ENCODE peak calls at places on chromosomes 6 and 20, in nine cellular contexts. One of them, this sample, is unnamed.

GRCh38 chr6:131122007-131122406 is 13.3 kb upstream of the AKAP7 start:
- DNase-seq in tibial nerve: no peak
- DNase-seq in right lobe of liver: no peak
- DNase-seq in ascending aorta: no peak
- DNase-seq in uterus: no peak
- DNase-seq in body of pancreas: no peak
- DNase-seq in A549: no peak
- DNase-seq in AG04450: no peak
- DNase-seq in psoas muscle: no peak
- DNase-seq in this sample: no peak

GRCh38 chr6:157621401-157621800 is 201.6 kb upstream of the SNX9 start:
- DNase-seq in A549: no peak
- DNase-seq in uterus: no peak
- DNase-seq in AG04450: no peak
- DNase-seq in ascending aorta: no peak
- DNase-seq in body of pancreas: no peak
- DNase-seq in right lobe of liver: no peak
- DNase-seq in tibial nerve: no peak
- DNase-seq in psoas muscle: no peak
- DNase-seq in this sample: no peak

GRCh38 chr6:36735110-36735971 is 37.7 kb downstream of the RAB44 start:
- DNase-seq in uterus: peak; percentile 87
- DNase-seq in right lobe of liver: peak; percentile 87
- DNase-seq in tibial nerve: peak; percentile 73
- DNase-seq in psoas muscle: peak; percentile 90
- DNase-seq in AG04450: peak; percentile 63
- DNase-seq in body of pancreas: peak; percentile 68
- DNase-seq in ascending aorta: peak; percentile 93
- DNase-seq in A549: no peak
- DNase-seq in this sample: peak; percentile 48

GRCh38 chr20:6700563-6701328 is 66.7 kb upstream of the BMP2 start:
- DNase-seq in psoas muscle: peak; percentile 64
- DNase-seq in right lobe of liver: peak; percentile 51
- DNase-seq in uterus: peak; percentile 15
- DNase-seq in ascending aorta: peak; percentile 77
- DNase-seq in AG04450: no peak
- DNase-seq in tibial nerve: no peak
- DNase-seq in body of pancreas: no peak
- DNase-seq in A549: no peak
- DNase-seq in this sample: no peak

GRCh38 chr20:4601630-4602296 is 119.9 kb upstream of the PRND start:
- DNase-seq in ascending aorta: peak; percentile 63
- DNase-seq in A549: no peak
- DNase-seq in body of pancreas: peak; percentile 47
- DNase-seq in psoas muscle: no peak
- DNase-seq in uterus: peak; percentile 52
- DNase-seq in tibial nerve: no peak
- DNase-seq in AG04450: no peak
- DNase-seq in right lobe of liver: peak; percentile 59
- DNase-seq in this sample: peak; percentile 84

GRCh38 chr6:141258516-141258915 is 874.2 kb upstream of the GJE1 start:
- DNase-seq in right lobe of liver: no peak
- DNase-seq in AG04450: no peak
- DNase-seq in ascending aorta: no peak
- DNase-seq in psoas muscle: no peak
- DNase-seq in uterus: no peak
- DNase-seq in A549: no peak
- DNase-seq in body of pancreas: no peak
- DNase-seq in tibial nerve: no peak
- DNase-seq in this sample: no peak

GRCh38 chr6:105484238-105485161 is 81.6 kb upstream of the PREP start:
- DNase-seq in body of pancreas: no peak
- DNase-seq in AG04450: no peak
- DNase-seq in right lobe of liver: no peak
- DNase-seq in uterus: no peak
- DNase-seq in tibial nerve: no peak
- DNase-seq in A549: peak; percentile 6
- DNase-seq in ascending aorta: no peak
- DNase-seq in psoas muscle: no peak
- DNase-seq in this sample: no peak

GRCh38 chr20:34058831-34059230 is 53.2 kb downstream of the EIF2S2 start:
- DNase-seq in ascending aorta: no peak
- DNase-seq in body of pancreas: no peak
- DNase-seq in AG04450: no peak
- DNase-seq in uterus: no peak
- DNase-seq in tibial nerve: no peak
- DNase-seq in psoas muscle: no peak
- DNase-seq in right lobe of liver: no peak
- DNase-seq in A549: no peak
- DNase-seq in this sample: no peak

GRCh38 chr6:28211840-28212509 is 13.1 kb upstream of the ZSCAN9 start:
- DNase-seq in AG04450: no peak
- DNase-seq in right lobe of liver: no peak
- DNase-seq in tibial nerve: no peak
- DNase-seq in psoas muscle: no peak
- DNase-seq in uterus: no peak
- DNase-seq in ascending aorta: no peak
- DNase-seq in A549: no peak
- DNase-seq in body of pancreas: no peak
- DNase-seq in this sample: no peak

GRCh38 chr6:3789896-3790558 is 38.5 kb upstream of the PXDC1 start:
- DNase-seq in body of pancreas: no peak
- DNase-seq in A549: no peak
- DNase-seq in right lobe of liver: no peak
- DNase-seq in psoas muscle: no peak
- DNase-seq in uterus: no peak
- DNase-seq in AG04450: no peak
- DNase-seq in tibial nerve: no peak
- DNase-seq in ascending aorta: no peak
- DNase-seq in this sample: no peak

GRCh38 chr6:106858653-106859092 is 115.9 kb downstream of the CD24 start:
- DNase-seq in A549: no peak
- DNase-seq in AG04450: peak; percentile 3
- DNase-seq in ascending aorta: no peak
- DNase-seq in tibial nerve: no peak
- DNase-seq in uterus: peak; percentile 63
- DNase-seq in right lobe of liver: no peak
- DNase-seq in body of pancreas: no peak
- DNase-seq in psoas muscle: no peak
- DNase-seq in this sample: no peak

GRCh38 chr20:49464556-49464955 is 17.9 kb downstream of the KCNB1 start:
- DNase-seq in A549: no peak
- DNase-seq in ascending aorta: no peak
- DNase-seq in tibial nerve: no peak
- DNase-seq in uterus: no peak
- DNase-seq in right lobe of liver: no peak
- DNase-seq in body of pancreas: no peak
- DNase-seq in AG04450: no peak
- DNase-seq in psoas muscle: no peak
- DNase-seq in this sample: no peak

GRCh38 chr6:132936641-132937040 is 122.3 kb downstream of the RPS12 start:
- DNase-seq in tibial nerve: no peak
- DNase-seq in A549: no peak
- DNase-seq in ascending aorta: no peak
- DNase-seq in AG04450: no peak
- DNase-seq in body of pancreas: no peak
- DNase-seq in uterus: no peak
- DNase-seq in right lobe of liver: no peak
- DNase-seq in psoas muscle: no peak
- DNase-seq in this sample: no peak

GRCh38 chr6:11092654-11093053 is 980 bp upstream of the SMIM13 start:
- DNase-seq in AG04450: no peak
- DNase-seq in right lobe of liver: no peak
- DNase-seq in A549: no peak
- DNase-seq in ascending aorta: no peak
- DNase-seq in uterus: no peak
- DNase-seq in body of pancreas: no peak
- DNase-seq in psoas muscle: no peak
- DNase-seq in tibial nerve: no peak
- DNase-seq in this sample: no peak

GRCh38 chr6:2733324-2733723 is 17.4 kb downstream of the MYLK4 start:
- DNase-seq in body of pancreas: no peak
- DNase-seq in A549: no peak
- DNase-seq in AG04450: no peak
- DNase-seq in right lobe of liver: peak; percentile 56
- DNase-seq in ascending aorta: peak; percentile 84
- DNase-seq in psoas muscle: peak; percentile 80
- DNase-seq in tibial nerve: no peak
- DNase-seq in uterus: no peak
- DNase-seq in this sample: peak; percentile 68

GRCh38 chr6:3325210-3325609 is 66.5 kb downstream of the PSMG4 start:
- DNase-seq in ascending aorta: no peak
- DNase-seq in psoas muscle: no peak
- DNase-seq in body of pancreas: no peak
- DNase-seq in AG04450: no peak
- DNase-seq in A549: no peak
- DNase-seq in uterus: peak; percentile 45
- DNase-seq in right lobe of liver: no peak
- DNase-seq in tibial nerve: no peak
- DNase-seq in this sample: no peak

GRCh38 chr20:64065062-64065972 is 2.3 kb downstream of the TCEA2 start:
- DNase-seq in A549: no peak
- DNase-seq in ascending aorta: no peak
- DNase-seq in body of pancreas: no peak
- DNase-seq in tibial nerve: no peak
- DNase-seq in AG04450: no peak
- DNase-seq in right lobe of liver: no peak
- DNase-seq in psoas muscle: no peak
- DNase-seq in uterus: no peak
- DNase-seq in this sample: no peak

GRCh38 chr6:170113141-170113540 is 177.7 kb downstream of the DLL1 start:
- DNase-seq in AG04450: no peak
- DNase-seq in psoas muscle: no peak
- DNase-seq in body of pancreas: no peak
- DNase-seq in uterus: peak; percentile 2
- DNase-seq in right lobe of liver: no peak
- DNase-seq in A549: no peak
- DNase-seq in ascending aorta: peak; percentile 35
- DNase-seq in tibial nerve: no peak
- DNase-seq in this sample: no peak

GRCh38 chr20:38190936-38191371 is 25.9 kb upstream of the TGM2 start:
- DNase-seq in psoas muscle: no peak
- DNase-seq in uterus: peak; percentile 34
- DNase-seq in right lobe of liver: no peak
- DNase-seq in AG04450: no peak
- DNase-seq in tibial nerve: no peak
- DNase-seq in ascending aorta: peak; percentile 82
- DNase-seq in body of pancreas: no peak
- DNase-seq in A549: no peak
- DNase-seq in this sample: no peak

DNA sequence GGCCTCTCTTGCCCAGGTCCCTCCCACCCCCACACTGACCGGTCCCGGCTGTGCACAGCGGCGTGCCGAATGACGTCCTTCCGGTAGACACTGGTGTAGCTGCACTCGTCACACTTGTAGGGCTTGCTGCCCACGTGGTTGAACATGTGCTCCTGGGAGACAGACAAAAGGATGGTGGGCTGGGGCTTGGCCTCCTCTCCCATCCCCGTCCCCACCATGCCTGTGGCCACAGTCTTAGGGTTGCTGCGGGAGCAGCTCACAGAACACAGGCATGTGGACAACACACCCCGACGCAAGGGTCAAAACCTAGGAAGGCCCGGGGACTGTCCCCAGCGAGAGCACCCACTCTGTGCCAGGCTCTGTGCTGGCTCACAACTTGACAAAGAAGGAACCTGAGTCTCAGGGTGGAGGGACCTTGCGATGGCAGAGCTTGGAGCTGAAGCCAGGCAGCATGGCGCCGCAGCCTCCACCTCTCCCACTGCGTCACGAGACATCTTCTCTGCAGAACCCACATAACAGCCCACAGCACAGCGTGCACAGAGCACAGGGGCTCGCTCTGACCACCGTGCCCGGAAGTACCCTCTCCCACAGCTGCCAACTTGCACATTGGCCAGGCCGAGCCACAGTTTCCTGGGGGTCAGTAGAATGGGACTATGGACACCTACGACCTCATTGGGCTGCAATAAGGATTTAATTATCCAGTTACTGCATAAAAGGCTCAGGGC is 9.8 kb downstream of the ZNF335 start:
- DNase-seq in ascending aorta: peak; percentile 47
- DNase-seq in psoas muscle: peak; percentile 41
- DNase-seq in tibial nerve: no peak
- DNase-seq in AG04450: no peak
- DNase-seq in A549: no peak
- DNase-seq in body of pancreas: peak; percentile 9
- DNase-seq in uterus: no peak
- DNase-seq in right lobe of liver: no peak
- DNase-seq in this sample: no peak
- TF ChIP-seq CTCF in ascending aorta: no peak
- TF ChIP-seq CTCF in psoas muscle: no peak
- TF ChIP-seq CTCF in tibial nerve: no peak
- TF ChIP-seq CTCF in AG04450: no peak
- TF ChIP-seq CTCF in A549: no peak
- TF ChIP-seq CTCF in body of pancreas: no peak
- TF ChIP-seq CTCF in uterus: no peak
- TF ChIP-seq CTCF in right lobe of liver: no peak
- TF ChIP-seq CTCF in this sample: no peak

GRCh38 chr20:25197870-25198190 is 2.3 kb downstream of the ENTPD6 start:
- DNase-seq in right lobe of liver: no peak
- DNase-seq in A549: no peak
- DNase-seq in ascending aorta: no peak
- DNase-seq in tibial nerve: no peak
- DNase-seq in body of pancreas: no peak
- DNase-seq in AG04450: no peak
- DNase-seq in psoas muscle: no peak
- DNase-seq in uterus: no peak
- DNase-seq in this sample: no peak
- H3K27ac ChIP-seq in right lobe of liver: no peak overlapping the region
- H3K27ac ChIP-seq in A549: no peak overlapping the region
- H3K27ac ChIP-seq in ascending aorta: no peak overlapping the region
- H3K27ac ChIP-seq in tibial nerve: no peak overlapping the region
- H3K27ac ChIP-seq in body of pancreas: no peak overlapping the region
- H3K27ac ChIP-seq in AG04450: no peak overlapping the region
- H3K27ac ChIP-seq in psoas muscle: no peak overlapping the region
- H3K27ac ChIP-seq in uterus: no peak overlapping the region
- H3K27ac ChIP-seq in this sample: no peak overlapping the region

DNA sequence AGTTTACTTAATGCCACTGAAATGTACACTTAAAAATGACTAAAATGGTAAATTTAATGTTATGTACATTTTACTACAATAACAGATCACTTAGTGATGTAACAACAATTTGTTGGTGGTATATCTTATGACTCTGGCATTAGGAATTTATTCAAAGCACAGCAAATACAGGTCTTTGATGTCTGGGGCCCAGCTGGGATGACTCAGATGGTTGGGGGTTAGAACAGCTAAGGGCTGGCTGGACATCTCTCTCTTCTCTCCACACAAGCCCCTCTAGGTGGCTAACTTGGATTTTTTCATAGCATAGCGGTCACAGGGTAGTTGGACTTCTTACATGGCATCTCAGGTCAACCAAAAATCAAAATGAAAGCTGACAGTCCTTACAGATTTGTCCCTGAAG is 37.4 kb upstream of the LCA5 start:
- DNase-seq in body of pancreas: no peak
- DNase-seq in A549: no peak
- DNase-seq in psoas muscle: no peak
- DNase-seq in uterus: no peak
- DNase-seq in right lobe of liver: no peak
- DNase-seq in ascending aorta: no peak
- DNase-seq in AG04450: peak; percentile 33
- DNase-seq in tibial nerve: no peak
- DNase-seq in this sample: no peak
- H3K4me3 ChIP-seq in body of pancreas: no peak overlapping the region
- H3K4me3 ChIP-seq in A549: no peak overlapping the region
- H3K4me3 ChIP-seq in psoas muscle: no peak overlapping the region
- H3K4me3 ChIP-seq in uterus: no peak overlapping the region
- H3K4me3 ChIP-seq in right lobe of liver: no peak overlapping the region
- H3K4me3 ChIP-seq in ascending aorta: no peak overlapping the region
- H3K4me3 ChIP-seq in AG04450: no peak overlapping the region
- H3K4me3 ChIP-seq in tibial nerve: no peak overlapping the region
- H3K4me3 ChIP-seq in this sample: no peak overlapping the region

GRCh38 chr20:15882553-15882952 is 690.7 kb downstream of the KIF16B start:
- DNase-seq in body of pancreas: no peak
- DNase-seq in psoas muscle: no peak
- DNase-seq in ascending aorta: no peak
- DNase-seq in uterus: no peak
- DNase-seq in right lobe of liver: no peak
- DNase-seq in A549: no peak
- DNase-seq in tibial nerve: no peak
- DNase-seq in AG04450: no peak
- DNase-seq in this sample: no peak
- TF ChIP-seq CTCF in body of pancreas: no peak
- TF ChIP-seq CTCF in psoas muscle: no peak
- TF ChIP-seq CTCF in ascending aorta: no peak
- TF ChIP-seq CTCF in uterus: no peak
- TF ChIP-seq CTCF in right lobe of liver: no peak
- TF ChIP-seq CTCF in A549: no peak
- TF ChIP-seq CTCF in tibial nerve: no peak
- TF ChIP-seq CTCF in AG04450: no peak
- TF ChIP-seq CTCF in this sample: no peak

This sample was measured in dorsolateral prefrontal cortex.